ENCODE peak calls at places on chromosomes 7 and 10, in five cellular contexts. B is left ventricle myocardium inferior, R is upper lobe of left lung, D is uterus, W is psoas muscle. P is an unnamed sample.

GRCh38 chr10:921471-922414 is 9.8 kb downstream of the LARP4B start:
- DNase-seq in W (no peak), R (no peak), D (no peak), B (no peak), P (no peak)

GRCh38 chr10:26799342-26799741 is 61.4 kb downstream of the ABI1 start:
- DNase-seq in R (no peak), D (no peak), W (no peak), B (no peak), P (no peak)

GRCh38 chr10:78267070-78267469 is 233.4 kb downstream of the RPS24 start:
- DNase-seq in B (no peak), D (no peak), W (no peak), R (no peak), P (no peak)

GRCh38 chr10:26217396-26218105 is 977 bp downstream of the GAD2 start:
- DNase-seq in R (peak; percentile 78), B (no peak), W (no peak), D (no peak), P (no peak)

GRCh38 chr7:122010116-122010515 is 133.9 kb downstream of the AASS start:
- DNase-seq in B (no peak), D (no peak), R (no peak), W (no peak), P (no peak)

GRCh38 chr7:98210513-98211220 is 572 bp upstream of the BHLHA15 start:
- DNase-seq in W (no peak), D (peak; percentile 12), R (peak; percentile 82), B (no peak), P (peak; percentile 52)

GRCh38 chr7:98628916-98629525 is 11.9 kb downstream of the NPTX2 start:
- DNase-seq in W (no peak), B (no peak), D (no peak), R (no peak), P (no peak)

GRCh38 chr7:108210796-108211195 is 80.6 kb upstream of the LAMB4 start:
- DNase-seq in D (no peak), B (no peak), R (no peak), W (no peak), P (no peak)

GRCh38 chr10:128630787-128631252 is 504.6 kb upstream of the MKI67 start:
- DNase-seq in D (no peak), B (no peak), W (no peak), R (no peak), P (no peak)

GRCh38 chr10:101693701-101694055 is 1.3 kb downstream of the FBXW4 start:
- DNase-seq in R (no peak), D (no peak), W (no peak), B (no peak), P (no peak)

GRCh38 chr10:82164333-82164732 is 289.3 kb downstream of the NRG3 start:
- DNase-seq in R (no peak), B (no peak), W (no peak), D (no peak), P (no peak)

GRCh38 chr10:63901228-63901627 is 380.0 kb downstream of the REEP3 start:
- DNase-seq in W (no peak), B (no peak), R (no peak), D (no peak), P (no peak)

GRCh38 chr7:36949711-36950600 is 225.7 kb upstream of the AOAH start:
- DNase-seq in R (no peak), W (no peak), D (no peak), B (no peak), P (no peak)

GRCh38 chr7:71618281-71618680 is 486.3 kb downstream of the GALNT17 start:
- DNase-seq in R (no peak), B (no peak), W (no peak), D (no peak), P (no peak)

GRCh38 chr7:30159153-30159552 is 24.4 kb downstream of the MTURN start:
- DNase-seq in W (no peak), B (no peak), D (no peak), R (no peak), P (peak; percentile 62)

GRCh38 chr7:78642751-78643150 is 810.7 kb downstream of the MAGI2 start:
- DNase-seq in W (no peak), D (no peak), R (no peak), B (no peak), P (no peak)

GRCh38 chr10:101214446-101215396 is 14.5 kb downstream of the LBX1 start:
- DNase-seq in W (peak; percentile 66), B (peak; percentile 59), D (peak; percentile 59), R (peak; percentile 83), P (no peak)

GRCh38 chr7:53500076-53500475 is 464.6 kb downstream of the POM121L12 start:
- DNase-seq in R (no peak), D (no peak), B (no peak), W (no peak), P (no peak)

GRCh38 chr10:58578366-58578765 is 65.7 kb downstream of the BICC1 start:
- DNase-seq in W (no peak), B (no peak), R (no peak), D (no peak), P (no peak)

GRCh38 chr10:68353537-68353936 is 20.8 kb upstream of the PBLD start:
- DNase-seq in D (no peak), W (no peak), R (no peak), B (no peak), P (no peak)

GRCh38 chr10:33099748-33100147 is 141.7 kb upstream of the ITGB1 start:
- DNase-seq in B (no peak), D (no peak), W (no peak), R (no peak), P (no peak)

GRCh38 chr7:123958186-123958703 is 33.2 kb downstream of the SPAM1 start:
- DNase-seq in D (no peak), B (no peak), R (no peak), W (no peak), P (no peak)

GRCh38 chr10:48462482-48463020 is 142.3 kb downstream of the ARHGAP22 start:
- DNase-seq in R (no peak), B (no peak), D (no peak), W (no peak), P (no peak)

GRCh38 chr7:105924950-105925349 is 38.1 kb upstream of the CDHR3 start:
- DNase-seq in R (no peak), W (no peak), D (no peak), B (no peak), P (no peak)

GRCh38 chr10:33703897-33704825 is 369.7 kb upstream of the NRP1 start:
- DNase-seq in B (no peak), D (no peak), R (no peak), W (no peak), P (no peak)

GRCh38 chr7:135993950-135994349 is 16.8 kb upstream of the MTPN start:
- DNase-seq in W (no peak), D (no peak), R (no peak), B (no peak), P (no peak)

GRCh38 chr10:34031410-34031809 is 696.9 kb upstream of the NRP1 start:
- DNase-seq in D (peak; percentile 50), R (no peak), W (peak; percentile 71), B (peak; percentile 46), P (peak; percentile 29)

GRCh38 chr10:47026301-47027107 is 115.3 kb downstream of the PTPN20 start:
- DNase-seq in D (peak; percentile 11), R (no peak), B (no peak), W (no peak), P (no peak)

GRCh38 chr10:86522385-86522855 is 828 bp upstream of the WAPL start:
- DNase-seq in B (no peak), D (no peak), W (no peak), R (no peak), P (no peak)

GRCh38 chr7:33928986-33929385 is 23.6 kb downstream of the BMPER start:
- DNase-seq in D (no peak), W (peak; percentile 46), B (peak; percentile 35), R (peak; percentile 17), P (no peak)

GRCh38 chr7:33937871-33938270 is 32.5 kb downstream of the BMPER start:
- DNase-seq in W (no peak), D (no peak), R (no peak), B (no peak), P (no peak)

GRCh38 chr7:33933611-33934281 is 28.4 kb downstream of the BMPER start:
- DNase-seq in R (no peak), D (no peak), B (no peak), W (no peak), P (no peak)

GRCh38 chr7:33932832-33933468 is 27.6 kb downstream of the BMPER start:
- DNase-seq in R (no peak), D (peak; percentile 90), B (peak; percentile 71), W (peak; percentile 78), P (peak; percentile 79)

DNA sequence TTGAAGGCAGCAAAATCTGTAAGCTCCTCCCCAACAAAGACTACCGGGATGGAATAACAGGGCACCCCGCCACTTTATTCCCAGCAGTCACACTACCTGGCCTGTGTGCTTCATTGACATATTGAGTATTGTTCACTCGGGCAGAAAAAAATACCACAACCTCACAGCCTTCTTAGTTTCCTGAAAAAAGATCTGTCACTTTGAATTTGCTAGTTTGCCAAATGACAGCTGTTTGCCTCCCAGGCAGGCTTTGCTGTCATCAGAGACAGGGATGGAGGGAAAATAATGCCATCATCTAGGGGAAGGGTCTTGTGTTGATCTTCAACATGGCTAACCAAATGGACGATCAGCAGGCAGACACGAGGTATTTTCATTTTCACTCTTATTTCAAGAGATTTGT is 26.9 kb downstream of the BMPER start:
- DNase-seq in B (no peak), W (no peak), R (no peak), D (no peak), P (no peak)
- H3K4me3 ChIP-seq in B (peak overlapping the region; percentile 47), W (peak overlapping the region; percentile 51), R (peak overlapping the region; percentile 17), D (peak overlapping the region; percentile 22), P (no peak overlapping the region)

GRCh38 chr7:63040966-63041610 is 957.6 kb upstream of the ZNF722 start:
- DNase-seq in B (no peak), R (no peak), D (no peak), W (no peak), P (no peak)
- H3K9me3 ChIP-seq in B (peaks cover 24% of the 10 kb centered on the region), R (peaks cover 9% of the 10 kb centered on the region), D (no peaks in the 10 kb centered on the region), W (no peaks in the 10 kb centered on the region), P (peaks cover 93% of the 10 kb centered on the region)

GRCh38 chr10:5944389-5945202 is 32.7 kb downstream of the IL15RA start:
- DNase-seq in B (peak; percentile 63), R (no peak), W (peak; percentile 79), D (peak; percentile 91), P (peak; percentile 85)
- H3K4me3 ChIP-seq in B (peak overlapping the region; percentile 50), R (peak overlapping the region; percentile 44), W (peak overlapping the region; percentile 49), D (peak overlapping the region; percentile 29), P (no peak overlapping the region)

DNA sequence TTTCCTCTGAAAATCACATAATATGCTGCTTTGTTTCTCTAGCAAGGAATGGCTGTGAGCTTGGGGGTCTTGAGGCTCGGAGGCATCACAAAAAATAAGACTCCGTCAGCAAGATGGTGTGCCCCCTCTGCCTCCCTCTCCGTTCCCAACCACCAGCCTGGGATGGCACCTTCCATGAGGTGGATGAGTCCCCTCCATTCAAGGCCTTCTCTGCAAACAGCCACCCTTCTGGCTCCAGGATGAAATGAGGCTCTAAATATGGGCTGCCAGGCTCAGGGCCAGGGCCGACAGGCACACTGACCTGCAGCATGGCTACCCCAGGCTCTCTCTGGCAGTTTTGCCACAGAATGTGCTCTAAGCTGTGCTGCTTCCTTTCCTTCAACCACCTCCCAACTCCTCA is 521.5 kb downstream of the PTPRN2 start:
- DNase-seq in R (no peak), D (no peak), W (no peak), B (no peak), P (no peak)
- H3K9me3 ChIP-seq in R (no peaks in the 10 kb centered on the region), D (no peaks in the 10 kb centered on the region), W (no peaks in the 10 kb centered on the region), B (peaks cover 14% of the 10 kb centered on the region), P (peaks cover 7% of the 10 kb centered on the region)